ENCODE peak calls at places on chromosomes 2 and 18, in ten cellular contexts. F is GM23248, V is K562, S is MM.1S, J is mesendoderm, Z is SK-N-SH, D is IMR-90, Q is H9, M is neuronal stem cell, C is fibroblast of lung. P is an unnamed sample.
A peak's percentile ranks its signal among the peaks of the same experiment; 100 is the strongest.

GRCh38 chr18:3790702-3791101 is 340.7 kb downstream of the TGIF1 start:
- DNase-seq in F (no peak), V (no peak), S (no peak), J (no peak), Z (no peak), D (no peak), Q (no peak), M (no peak), C (peak; percentile 94), P (no peak)

GRCh38 chr2:19021100-19021476 is 337.3 kb downstream of the OSR1 start:
- DNase-seq in F (peak; percentile 93), V (no peak), S (no peak), J (peak; percentile 50), Z (no peak), D (peak; percentile 98), Q (no peak), M (peak; percentile 20), C (peak; percentile 95), P (peak; percentile 7)

GRCh38 chr18:35386600-35387366 is 9.6 kb upstream of the ZNF396 start:
- DNase-seq in F (peak; percentile 86), V (peak; percentile 78), S (peak; percentile 63), J (peak; percentile 93), Z (peak; percentile 68), D (peak; percentile 82), Q (peak; percentile 78), M (peak; percentile 72), C (peak; percentile 74), P (peak; percentile 69)

GRCh38 chr2:23423873-23424680 is 39.1 kb downstream of the KLHL29 start:
- DNase-seq in F (no peak), V (no peak), S (no peak), J (no peak), Z (no peak), D (no peak), Q (peak; percentile 2), M (no peak), C (no peak), P (no peak)

GRCh38 chr18:48636436-48636835 is 97.6 kb downstream of the CTIF start:
- DNase-seq in F (no peak), V (no peak), S (no peak), J (no peak), Z (no peak), D (no peak), Q (no peak), M (no peak), C (no peak), P (no peak)

GRCh38 chr18:72160504-72161445 is 383.4 kb downstream of the CBLN2 start:
- DNase-seq in F (no peak), V (no peak), S (peak; percentile 93), J (no peak), Z (no peak), D (no peak), Q (no peak), M (no peak), C (no peak), P (no peak)

GRCh38 chr2:26631815-26632214 is 9.4 kb downstream of the CIB4 start:
- DNase-seq in F (no peak), V (no peak), S (no peak), J (no peak), Z (no peak), D (no peak), Q (no peak), M (no peak), C (no peak), P (no peak)

GRCh38 chr2:159095813-159096212 is 127.4 kb downstream of the TANC1 start:
- DNase-seq in F (no peak), V (no peak), S (no peak), J (no peak), Z (no peak), D (no peak), Q (no peak), M (no peak), C (no peak), P (no peak)

GRCh38 chr2:170878505-170878904 is 50.5 kb upstream of the GORASP2 start:
- DNase-seq in F (no peak), V (no peak), S (peak; percentile 26), J (no peak), Z (no peak), D (no peak), Q (no peak), M (no peak), C (peak; percentile 11), P (no peak)

GRCh38 chr2:170878061-170878460 is 51.0 kb upstream of the GORASP2 start:
- DNase-seq in F (peak; percentile 62), V (no peak), S (no peak), J (no peak), Z (no peak), D (peak; percentile 39), Q (no peak), M (no peak), C (peak; percentile 82), P (no peak)

GRCh38 chr2:170869461-170869860 is 52.8 kb downstream of the GAD1 start:
- DNase-seq in F (no peak), V (no peak), S (no peak), J (no peak), Z (no peak), D (no peak), Q (no peak), M (no peak), C (no peak), P (no peak)

GRCh38 chr2:170869036-170869435 is 52.3 kb downstream of the GAD1 start:
- DNase-seq in F (no peak), V (no peak), S (no peak), J (peak; percentile 20), Z (no peak), D (no peak), Q (no peak), M (no peak), C (no peak), P (no peak)

GRCh38 chr2:170873035-170873692 is 55.9 kb upstream of the GORASP2 start:
- DNase-seq in F (peak; percentile 79), V (peak; percentile 86), S (peak; percentile 79), J (peak; percentile 86), Z (peak; percentile 81), D (peak; percentile 59), Q (peak; percentile 87), M (peak; percentile 68), C (peak; percentile 59), P (peak; percentile 63)
- H3K27ac ChIP-seq in F (no peak overlapping the region), V (peak overlapping the region; percentile 49), S (no peak overlapping the region), J (no peak overlapping the region), Z (no peak overlapping the region), D (no peak overlapping the region), Q (no peak overlapping the region), M (peak overlapping the region; percentile 58), C (no peak overlapping the region), P (no peak overlapping the region)

GRCh38 chr2:213086566-213086965 is 64.8 kb downstream of the IKZF2 start:
- DNase-seq in F (peak; percentile 8), V (no peak), S (no peak), J (peak; percentile 88), Z (no peak), D (no peak), Q (peak; percentile 46), M (peak; percentile 50), C (peak; percentile 56), P (no peak)

GRCh38 chr2:213085538-213085937 is 65.9 kb downstream of the IKZF2 start:
- DNase-seq in F (no peak), V (no peak), S (no peak), J (no peak), Z (no peak), D (no peak), Q (no peak), M (no peak), C (no peak), P (no peak)

GRCh38 chr2:213086050-213086449 is 65.4 kb downstream of the IKZF2 start:
- DNase-seq in F (no peak), V (no peak), S (no peak), J (peak; percentile 37), Z (no peak), D (peak; percentile 10), Q (no peak), M (no peak), C (peak; percentile 52), P (no peak)

GRCh38 chr2:213089438-213089837 is 62.0 kb downstream of the IKZF2 start:
- DNase-seq in F (peak; percentile 58), V (no peak), S (no peak), J (no peak), Z (no peak), D (peak; percentile 22), Q (no peak), M (no peak), C (peak; percentile 36), P (no peak)

DNA sequence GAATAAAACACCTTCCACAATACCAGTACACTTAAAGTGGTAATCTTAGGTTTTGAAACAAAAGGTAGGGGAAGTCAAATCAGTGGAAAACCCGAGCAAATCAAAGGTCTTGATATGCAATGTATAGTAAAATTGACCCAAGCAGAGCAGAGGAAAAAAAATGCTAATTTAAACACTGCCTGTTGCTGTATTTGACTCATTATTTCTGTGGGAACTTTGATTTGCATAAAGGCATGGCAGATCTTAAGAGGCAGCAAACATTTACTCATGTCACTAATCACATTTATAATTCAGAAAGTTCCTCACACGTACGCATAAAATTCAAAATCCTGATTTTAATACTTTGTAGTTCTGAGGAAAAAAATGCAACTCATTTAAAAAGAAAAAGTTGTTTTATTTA is 64.4 kb downstream of the IKZF2 start:
- DNase-seq in F (no peak), V (no peak), S (no peak), J (no peak), Z (no peak), D (no peak), Q (no peak), M (no peak), C (no peak), P (no peak)
- H3K9ac ChIP-seq in F (no peak overlapping the region), V (no peak overlapping the region), S (no peak overlapping the region), J (no peak overlapping the region), Z (no peak overlapping the region), D (no peak overlapping the region), Q (no peak overlapping the region), M (no peak overlapping the region), C (no peak overlapping the region), P (no peak overlapping the region)

DNA sequence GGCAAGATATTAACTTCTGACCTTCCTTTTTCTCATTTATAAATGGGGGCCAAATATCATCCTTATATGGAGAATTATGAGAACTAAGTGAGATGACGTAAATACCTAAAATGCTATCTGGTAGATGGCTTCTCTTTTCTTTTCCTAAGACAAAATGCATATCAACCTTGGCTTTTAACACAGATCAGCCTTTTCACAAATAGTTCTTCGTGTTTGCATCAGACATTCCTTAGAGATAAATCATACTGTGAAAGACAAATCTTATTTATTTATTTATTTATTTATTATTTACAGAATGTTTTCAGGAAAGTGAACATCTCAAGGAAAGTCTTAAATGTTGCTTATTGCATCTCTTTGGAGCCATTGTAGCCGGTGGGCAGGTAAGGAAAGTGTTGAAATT is 62.8 kb downstream of the NBEAL1 start:
- DNase-seq in F (peak; percentile 48), V (no peak), S (no peak), J (no peak), Z (no peak), D (peak; percentile 35), Q (no peak), M (no peak), C (peak; percentile 45), P (no peak)
- H3K27ac ChIP-seq in F (no peak overlapping the region), V (no peak overlapping the region), S (no peak overlapping the region), J (no peak overlapping the region), Z (no peak overlapping the region), D (no peak overlapping the region), Q (no peak overlapping the region), M (no peak overlapping the region), C (no peak overlapping the region), P (no peak overlapping the region)

GRCh38 chr2:126934803-126935202 is 36.1 kb downstream of the TEX51 start:
- DNase-seq in F (no peak), V (no peak), S (no peak), J (no peak), Z (no peak), D (no peak), Q (no peak), M (no peak), C (no peak), P (no peak)

GRCh38 chr2:126933707-126934106 is 35.0 kb downstream of the TEX51 start:
- DNase-seq in F (no peak), V (no peak), S (no peak), J (no peak), Z (no peak), D (no peak), Q (no peak), M (no peak), C (no peak), P (no peak)

GRCh38 chr2:126935774-126936173 is 37.1 kb downstream of the TEX51 start:
- DNase-seq in F (no peak), V (no peak), S (no peak), J (no peak), Z (no peak), D (no peak), Q (no peak), M (no peak), C (no peak), P (no peak)

GRCh38 chr2:126932966-126933555 is 34.4 kb downstream of the TEX51 start:
- DNase-seq in F (no peak), V (no peak), S (no peak), J (peak; percentile 18), Z (no peak), D (no peak), Q (no peak), M (no peak), C (no peak), P (no peak)

DNA sequence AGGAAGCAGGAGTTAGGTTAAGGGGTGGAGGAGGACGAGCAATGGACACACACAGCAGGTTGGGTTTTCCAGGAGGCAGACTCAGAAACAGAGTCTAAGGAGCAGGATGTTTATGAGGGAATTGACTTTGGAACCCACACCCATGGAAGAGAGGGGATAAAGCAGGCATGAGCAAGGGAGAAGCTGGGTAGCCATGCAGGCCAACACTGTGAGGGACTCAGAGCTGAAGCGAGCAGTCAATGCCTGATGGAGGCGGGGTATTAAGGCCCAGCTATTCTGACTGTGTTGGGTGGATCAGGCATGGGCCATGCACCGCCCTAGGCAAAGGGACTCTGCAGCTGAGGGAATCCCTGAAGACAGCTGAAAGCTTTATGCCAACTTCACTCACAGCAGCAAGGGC is 37.5 kb downstream of the TEX51 start:
- DNase-seq in F (no peak), V (no peak), S (no peak), J (no peak), Z (no peak), D (no peak), Q (no peak), M (no peak), C (no peak), P (no peak)
- H3K9ac ChIP-seq in F (no peak overlapping the region), V (no peak overlapping the region), S (no peak overlapping the region), J (no peak overlapping the region), Z (no peak overlapping the region), D (no peak overlapping the region), Q (no peak overlapping the region), M (no peak overlapping the region), C (no peak overlapping the region), P (no peak overlapping the region)

P was measured in HCT116.